ENCODE peak calls at places on chromosomes 4 and X, in eight cellular contexts. F, E, B, Z, I, Q, T and H are unnamed samples.
A peak's percentile ranks its signal among the peaks of the same experiment; 100 is the strongest.

GRCh38 chrX:19840899-19841648 is 46.3 kb downstream of the SH3KBP1 start:
- DNase-seq in F (no peak), E (no peak), B (no peak), Z (no peak), I (peak; percentile 18), Q (no peak), T (no peak), H (no peak)

GRCh38 chr4:15132739-15133138 is 130.5 kb downstream of the CPEB2 start:
- DNase-seq in F (no peak), E (no peak), B (no peak), Z (peak; percentile 26), I (no peak), Q (no peak), T (no peak), H (no peak)

GRCh38 chr4:10783351-10783750 is 98.8 kb upstream of the CLNK start:
- DNase-seq in F (no peak), E (peak; percentile 73), B (no peak), Z (peak; percentile 49), I (peak; percentile 86), Q (peak; percentile 83), T (peak; percentile 76), H (peak; percentile 83)

GRCh38 chr4:4667643-4668081 is 125.8 kb upstream of the STX18 start:
- DNase-seq in F (no peak), E (no peak), B (no peak), Z (peak; percentile 27), I (peak; percentile 23), Q (no peak), T (no peak), H (no peak)

GRCh38 chr4:181272427-181272826 is 970.8 kb upstream of the TENM3 start:
- DNase-seq in F (no peak), E (no peak), B (no peak), Z (no peak), I (no peak), Q (no peak), T (no peak), H (no peak)

GRCh38 chr4:65624651-65625050 is 45.6 kb downstream of the EPHA5 start:
- DNase-seq in F (no peak), E (peak; percentile 12), B (no peak), Z (no peak), I (peak; percentile 59), Q (peak; percentile 36), T (peak; percentile 34), H (peak; percentile 9)

GRCh38 chr4:54172156-54172555 is 56.9 kb upstream of the PDGFRA start:
- DNase-seq in F (no peak), E (peak; percentile 15), B (no peak), Z (no peak), I (no peak), Q (no peak), T (no peak), H (no peak)

GRCh38 chr4:152460488-152460887 is 75.4 kb downstream of the FBXW7 start:
- DNase-seq in F (peak; percentile 26), E (peak; percentile 90), B (no peak), Z (peak; percentile 92), I (peak; percentile 55), Q (peak; percentile 57), T (peak; percentile 71), H (peak; percentile 84)

GRCh38 chr4:127500242-127500641 is 132.5 kb upstream of the INTU start:
- DNase-seq in F (no peak), E (no peak), B (no peak), Z (no peak), I (no peak), Q (no peak), T (no peak), H (no peak)

GRCh38 chrX:54178100-54178940 is 4.7 kb downstream of the FAM120C start:
- DNase-seq in F (no peak), E (peak; percentile 83), B (no peak), Z (peak; percentile 81), I (peak; percentile 80), Q (peak; percentile 73), T (no peak), H (peak; percentile 86)

GRCh38 chr4:168070903-168071302 is 21.4 kb upstream of the ANXA10 start:
- DNase-seq in F (no peak), E (peak; percentile 36), B (no peak), Z (peak; percentile 2), I (peak; percentile 5), Q (peak; percentile 12), T (no peak), H (peak; percentile 16)

GRCh38 chrX:109312757-109313156 is 169.1 kb downstream of the GUCY2F start:
- DNase-seq in F (no peak), E (no peak), B (no peak), Z (peak; percentile 6), I (no peak), Q (no peak), T (no peak), H (no peak)

GRCh38 chrX:154525606-154526490 is 9.8 kb upstream of the FAM3A start:
- DNase-seq in F (no peak), E (no peak), B (no peak), Z (no peak), I (no peak), Q (no peak), T (peak; percentile 15), H (no peak)

GRCh38 chrX:17654116-17654515 is 83.2 kb upstream of the SCML1 start:
- DNase-seq in F (no peak), E (no peak), B (no peak), Z (no peak), I (no peak), Q (no peak), T (no peak), H (no peak)

GRCh38 chrX:109709129-109709631 is 23.9 kb downstream of the ACSL4 start:
- DNase-seq in F (no peak), E (peak; percentile 70), B (no peak), Z (peak; percentile 68), I (peak; percentile 72), Q (peak; percentile 64), T (no peak), H (peak; percentile 54)

DNA sequence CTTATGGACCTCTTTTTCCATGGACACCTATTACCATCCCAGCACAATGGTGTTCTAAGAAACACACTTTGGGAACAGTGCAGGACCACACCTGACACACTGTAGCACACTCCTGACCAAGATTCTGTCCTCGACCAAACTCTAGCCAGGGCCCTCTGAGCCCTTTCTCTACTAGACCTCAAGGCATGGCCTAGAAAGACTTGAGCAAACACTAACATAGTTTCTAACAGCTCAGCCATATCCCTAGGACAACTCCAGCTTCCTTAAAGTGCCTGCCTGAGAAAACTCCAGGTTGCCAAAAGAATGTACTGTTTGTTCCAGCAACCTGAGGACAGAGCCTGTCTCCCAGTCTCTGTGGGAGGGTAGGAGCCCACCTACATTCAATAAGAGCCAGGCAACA is 48.3 kb downstream of the QDPR start:
- DNase-seq in F (no peak), E (no peak), B (no peak), Z (no peak), I (no peak), Q (no peak), T (no peak), H (no peak)
- TF ChIP-seq CTCF in F (no peak), E (no peak), B (no peak), Z (no peak), I (no peak), Q (no peak), T (no peak), H (no peak)

GRCh38 chr4:3387154-3387942 is 54.4 kb upstream of the HGFAC start:
- DNase-seq in F (no peak), E (no peak), B (no peak), Z (no peak), I (no peak), Q (no peak), T (peak; percentile 47), H (no peak)

GRCh38 chr4:3389186-3389878 is 52.4 kb upstream of the HGFAC start:
- DNase-seq in F (no peak), E (no peak), B (peak; percentile 65), Z (no peak), I (no peak), Q (no peak), T (peak; percentile 80), H (no peak)

GRCh38 chr4:3388461-3389185 is 53.1 kb upstream of the HGFAC start:
- DNase-seq in F (peak; percentile 68), E (peak; percentile 87), B (peak; percentile 81), Z (peak; percentile 55), I (peak; percentile 86), Q (peak; percentile 65), T (peak; percentile 92), H (peak; percentile 87)

GRCh38 chr4:3386486-3386885 is 55.3 kb upstream of the HGFAC start:
- DNase-seq in F (no peak), E (no peak), B (no peak), Z (no peak), I (no peak), Q (no peak), T (no peak), H (no peak)

GRCh38 chr4:3387943-3388348 is 53.8 kb upstream of the HGFAC start:
- DNase-seq in F (no peak), E (peak; percentile 55), B (peak; percentile 95), Z (peak; percentile 27), I (peak; percentile 52), Q (peak; percentile 19), T (peak; percentile 89), H (peak; percentile 25)
- H3K4me3 ChIP-seq in F (peak overlapping the region; percentile 27), E (no peak overlapping the region), B (peak overlapping the region; percentile 48), Z (no peak overlapping the region), I (peak overlapping the region; percentile 31), Q (no peak overlapping the region), T (peak overlapping the region; percentile 71), H (peak overlapping the region; percentile 25)

GRCh38 chr4:145153181-145153903 is 27.0 kb downstream of the OTUD4 start:
- DNase-seq in F (no peak), E (peak; percentile 53), B (no peak), Z (no peak), I (no peak), Q (no peak), T (no peak), H (peak; percentile 14)

GRCh38 chr4:145148980-145149379 is 31.4 kb downstream of the OTUD4 start:
- DNase-seq in F (no peak), E (no peak), B (no peak), Z (no peak), I (no peak), Q (no peak), T (no peak), H (no peak)

GRCh38 chr4:145153904-145154298 is 26.5 kb downstream of the OTUD4 start:
- DNase-seq in F (no peak), E (no peak), B (no peak), Z (no peak), I (no peak), Q (no peak), T (no peak), H (no peak)

GRCh38 chr4:145155268-145155870 is 25.0 kb downstream of the OTUD4 start:
- DNase-seq in F (no peak), E (no peak), B (no peak), Z (no peak), I (no peak), Q (no peak), T (no peak), H (no peak)

DNA sequence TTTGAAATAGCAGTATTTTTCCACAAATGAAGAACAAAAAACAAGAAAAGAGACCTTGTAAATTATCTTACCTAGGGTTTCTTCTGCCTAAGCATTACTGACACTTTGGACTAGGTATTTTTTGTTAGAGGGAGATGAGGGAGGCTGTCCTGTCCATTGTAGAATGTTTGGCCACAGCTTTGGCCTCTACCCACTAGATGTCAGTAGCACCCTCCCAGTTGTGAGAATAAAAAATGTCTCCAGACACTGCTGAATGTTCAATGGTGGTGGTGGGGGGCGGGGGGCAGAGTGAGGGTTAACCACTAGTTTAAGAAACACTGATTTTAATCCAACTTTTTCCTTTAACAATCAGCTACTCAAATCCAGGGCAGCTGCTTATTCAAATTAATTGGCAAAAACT is 25.8 kb downstream of the OTUD4 start:
- DNase-seq in F (no peak), E (peak; percentile 50), B (no peak), Z (peak; percentile 54), I (peak; percentile 34), Q (peak; percentile 30), T (peak; percentile 49), H (peak; percentile 42)
- TF ChIP-seq CTCF in F (peak; percentile 68), E (peak; percentile 65), B (no peak), Z (peak; percentile 63), I (peak; percentile 64), Q (peak; percentile 73), T (peak; percentile 63), H (peak; percentile 66)

GRCh38 chrX:71144651-71145050 is at the start of gene NLGN3:
- DNase-seq in F (no peak), E (no peak), B (no peak), Z (no peak), I (no peak), Q (no peak), T (no peak), H (no peak)
- H3K4me3 ChIP-seq in F (peak within 1 kb of the TSS; percentile 19), E (no peak within 1 kb of the TSS), B (peak within 1 kb of the TSS; percentile 42), Z (peak within 1 kb of the TSS; percentile 18), I (peak within 1 kb of the TSS; percentile 35), Q (peak within 1 kb of the TSS; percentile 9), T (peak within 1 kb of the TSS; percentile 58), H (peak within 1 kb of the TSS; percentile 25)